ENCODE peak calls at places on chromosomes 1 and 21, in seven cellular contexts. E is A549; P is HL-60; B is CD4-positive, alpha-beta T cell; G is upper lobe of right lung; Z is astrocyte of the spinal cord; F is activated CD8-positive, alpha-beta T cell treated with anti-CD3 and anti-CD28 coated beads for 36 hours. M is an unnamed sample.

GRCh38 chr1:244367399-244368114 is 84.2 kb downstream of the ADSS2 start:
- DNase-seq in E (no peak), P (no peak), B (no peak), G (no peak), Z (no peak), F (no peak), M (no peak)

GRCh38 chr1:247145279-247145678 is 26.5 kb downstream of the ZNF124 start:
- DNase-seq in E (no peak), P (no peak), B (no peak), G (no peak), Z (no peak), F (no peak), M (no peak)

GRCh38 chr1:184329962-184330868 is 56.6 kb upstream of the C1orf21 start:
- DNase-seq in E (no peak), P (no peak), B (no peak), G (no peak), Z (peak), F (no peak), M (no peak)

GRCh38 chr1:51733793-51734522 is 117.1 kb downstream of the OSBPL9 start:
- DNase-seq in E (no peak), P (no peak), B (no peak), G (no peak), Z (no peak), F (no peak), M (no peak)

GRCh38 chr1:209831615-209832014 is 3.8 kb downstream of the UTP25 start:
- DNase-seq in E (no peak), P (no peak), B (no peak), G (no peak), Z (no peak), F (no peak), M (no peak)

GRCh38 chr1:29883360-29883759 is 647.0 kb downstream of the PTPRU start:
- DNase-seq in E (no peak), P (no peak), B (no peak), G (no peak), Z (no peak), F (no peak), M (no peak)

GRCh38 chr21:26844258-26845065 is 747 bp downstream of the ADAMTS1 start:
- DNase-seq in E (no peak), P (no peak), B (no peak), G (peak), Z (peak), F (no peak), M (no peak)

GRCh38 chr1:61269648-61270047 is 187.3 kb downstream of the NFIA start:
- DNase-seq in E (no peak), P (no peak), B (no peak), G (no peak), Z (no peak), F (no peak), M (no peak)

GRCh38 chr1:234624718-234625117 is 14.7 kb upstream of the IRF2BP2 start:
- DNase-seq in E (no peak), P (no peak), B (no peak), G (no peak), Z (no peak), F (no peak), M (no peak)

GRCh38 chr1:209866201-209866600 is 38.4 kb downstream of the UTP25 start:
- DNase-seq in E (no peak), P (no peak), B (no peak), G (no peak), Z (no peak), F (no peak), M (no peak)

GRCh38 chr1:197521118-197521739 is 253.2 kb downstream of the CRB1 start:
- DNase-seq in E (peak), P (no peak), B (no peak), G (no peak), Z (peak), F (peak), M (no peak)

GRCh38 chr1:209931141-209931540 is 6.9 kb upstream of the SYT14 start:
- DNase-seq in E (no peak), P (no peak), B (no peak), G (no peak), Z (no peak), F (no peak), M (no peak)

GRCh38 chr1:62415687-62416086 is 21.2 kb upstream of the USP1 start:
- DNase-seq in E (no peak), P (no peak), B (no peak), G (no peak), Z (no peak), F (no peak), M (no peak)

GRCh38 chr1:10161121-10161520 is 49.2 kb upstream of the KIF1B start:
- DNase-seq in E (no peak), P (no peak), B (no peak), G (no peak), Z (no peak), F (no peak), M (no peak)

GRCh38 chr1:40014812-40015594 is 25.5 kb upstream of the CAP1 start:
- DNase-seq in E (peak), P (no peak), B (no peak), G (no peak), Z (peak), F (no peak), M (no peak)

GRCh38 chr1:68173283-68174172 is 58.8 kb downstream of the WLS start:
- DNase-seq in E (no peak), P (no peak), B (no peak), G (no peak), Z (peak), F (no peak), M (no peak)

GRCh38 chr1:169108897-169109560 is 2.5 kb downstream of the ATP1B1 start:
- DNase-seq in E (no peak), P (no peak), B (no peak), G (peak), Z (no peak), F (peak), M (no peak)
- TF ChIP-seq CTCF in E (peak), P (no peak), B (no peak), G (peak), Z (peak), F (peak), M (no peak)

GRCh38 chr1:78255378-78255777 is 209.6 kb downstream of the GIPC2 start:
- DNase-seq in E (no peak), P (no peak), B (no peak), G (no peak), Z (peak), F (no peak), M (no peak)
- TF ChIP-seq CTCF in E (no peak), P (no peak), B (no peak), G (no peak), Z (no peak), F (no peak), M (no peak)

GRCh38 chr1:111556318-111557037 is 53.0 kb upstream of the ADORA3 start:
- DNase-seq in E (no peak), P (no peak), B (no peak), G (no peak), Z (no peak), F (peak), M (no peak)
- TF ChIP-seq CTCF in E (no peak), P (no peak), B (peak), G (no peak), Z (no peak), F (no peak), M (no peak)

GRCh38 chr1:117795190-117795589 is 134.2 kb downstream of the GDAP2 start:
- DNase-seq in E (no peak), P (no peak), B (no peak), G (no peak), Z (peak), F (no peak), M (no peak)
- TF ChIP-seq CTCF in E (no peak), P (no peak), B (no peak), G (no peak), Z (no peak), F (no peak), M (no peak)

DNA sequence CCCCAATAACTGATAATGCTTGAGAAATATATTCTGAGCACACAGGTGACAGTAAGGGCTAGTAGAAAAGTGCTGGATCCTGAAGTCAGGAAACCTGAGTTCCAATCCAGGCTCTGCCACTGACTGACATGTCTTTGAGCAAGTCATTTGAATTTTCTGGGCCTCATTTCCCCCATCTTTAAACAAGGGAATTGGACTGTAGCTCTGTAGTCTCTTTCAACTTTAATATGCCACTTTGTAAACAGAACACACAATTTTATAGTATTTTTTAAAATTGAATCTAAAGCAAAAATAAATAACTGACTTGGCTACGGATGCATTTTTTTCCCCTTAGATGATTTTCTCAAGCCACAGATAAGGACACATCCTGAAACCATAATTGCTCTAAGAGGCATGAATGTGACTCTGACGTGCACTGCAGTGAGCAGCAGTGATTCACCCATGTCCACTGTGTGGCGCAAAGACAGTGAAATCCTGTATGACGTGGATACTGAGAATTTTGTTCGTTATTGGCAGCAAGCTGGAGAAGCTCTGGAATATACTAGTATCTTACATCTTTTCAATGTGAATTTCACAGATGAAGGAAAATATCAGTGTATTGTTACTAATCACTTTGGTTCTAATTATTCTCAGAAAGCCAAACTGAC is 37.0 kb downstream of the LRIG2 start:
- DNase-seq in E (peak), P (no peak), B (no peak), G (no peak), Z (peak), F (no peak), M (no peak)
- TF ChIP-seq CTCF in E (no peak), P (no peak), B (no peak), G (no peak), Z (peak), F (no peak), M (no peak)

GRCh38 chr1:203286161-203286984 is 18.9 kb upstream of the BTG2 start:
- DNase-seq in E (no peak), P (peak), B (no peak), G (peak), Z (no peak), F (peak), M (no peak)
- TF ChIP-seq CTCF in E (no peak), P (no peak), B (no peak), G (no peak), Z (no peak), F (no peak), M (no peak)

DNA sequence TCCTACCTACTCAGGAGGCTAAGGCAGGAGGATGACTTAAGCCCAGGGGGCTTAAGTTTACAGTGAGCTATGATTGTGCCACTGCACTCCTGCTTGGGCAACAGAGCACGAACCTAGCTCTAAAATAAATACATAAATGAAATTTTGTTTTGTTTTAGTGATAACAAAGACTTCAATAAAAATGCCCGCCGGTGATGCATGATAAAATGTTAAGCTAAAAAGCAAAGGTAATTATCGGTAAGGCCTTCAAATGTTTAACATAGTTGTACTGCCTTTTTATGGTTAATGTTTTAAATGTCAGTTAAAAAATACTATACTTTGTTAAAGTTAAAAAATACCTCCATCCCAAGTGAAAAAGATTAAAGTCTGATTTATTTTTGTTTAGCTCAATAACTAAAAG is 27.0 kb downstream of the KDM5B start:
- DNase-seq in E (no peak), P (no peak), B (no peak), G (no peak), Z (no peak), F (no peak), M (no peak)
- TF ChIP-seq CTCF in E (no peak), P (no peak), B (no peak), G (no peak), Z (no peak), F (no peak), M (no peak)

GRCh38 chr1:220881918-220882891 is 3.0 kb downstream of the HLX start:
- DNase-seq in E (no peak), P (peak), B (no peak), G (no peak), Z (peak), F (no peak), M (no peak)
- TF ChIP-seq CTCF in E (no peak), P (peak), B (no peak), G (peak), Z (peak), F (no peak), M (no peak)

M was measured in CD14-positive monocyte.